ENCODE peak calls at places on chromosomes 16 and 17, in six cellular contexts. E is IMR-90, L is sigmoid colon, M is lower leg skin, A is H54, J is A549. P is an unnamed sample.

GRCh38 chr17:6443692-6444572 is at the start of gene PIMREG:
- DNase-seq in M (peak), L (peak), J (peak), A (peak), E (peak), P (peak)

GRCh38 chr17:74862919-74863318 is 3.2 kb upstream of the GRIN2C start:
- DNase-seq in A (no peak), J (no peak), E (no peak), M (no peak), L (no peak), P (no peak)

GRCh38 chr16:78441298-78441697 is 341.8 kb downstream of the WWOX start:
- DNase-seq in M (no peak), L (no peak), E (no peak), J (no peak), A (no peak), P (no peak)

GRCh38 chr17:82497483-82498405 is 21.8 kb upstream of the FOXK2 start:
- DNase-seq in J (no peak), L (peak), A (no peak), M (peak), E (peak), P (no peak)

GRCh38 chr16:11049396-11050059 is 105.2 kb downstream of the CLEC16A start:
- DNase-seq in L (peak), M (peak), E (no peak), A (peak), J (peak), P (no peak)

GRCh38 chr17:44637066-44637465 is 19.2 kb upstream of the MEIOC start:
- DNase-seq in L (no peak), M (no peak), A (no peak), J (no peak), E (no peak), P (no peak)

GRCh38 chr17:81518113-81518784 is 5.7 kb upstream of the ACTG1 start:
- DNase-seq in J (no peak), M (no peak), A (no peak), E (no peak), L (no peak), P (no peak)

GRCh38 chr17:80720624-80721577 is 176.3 kb downstream of the RPTOR start:
- DNase-seq in E (peak), J (peak), L (no peak), M (no peak), A (peak), P (no peak)

GRCh38 chr16:16127469-16128116 is 95.7 kb downstream of the ABCC6 start:
- DNase-seq in M (peak), E (peak), L (peak), A (peak), J (peak), P (no peak)

GRCh38 chr17:82536220-82537201 is 17.0 kb downstream of the FOXK2 start:
- DNase-seq in J (no peak), E (peak), A (no peak), M (no peak), L (peak), P (no peak)

GRCh38 chr16:68247932-68248331 is 2.8 kb downstream of the PLA2G15 start:
- DNase-seq in L (no peak), E (no peak), A (no peak), M (no peak), J (no peak), P (no peak)

GRCh38 chr17:42953669-42954068 is 10.6 kb downstream of the AARSD1 start:
- DNase-seq in J (no peak), M (no peak), A (no peak), L (no peak), E (no peak), P (no peak)

GRCh38 chr16:84047626-84048025 is 5.0 kb upstream of the SLC38A8 start:
- DNase-seq in L (peak), M (no peak), A (no peak), E (no peak), J (no peak), P (no peak)

GRCh38 chr16:8716592-8716991 is 42.2 kb downstream of the ABAT start:
- DNase-seq in M (no peak), A (no peak), L (no peak), J (no peak), E (peak), P (no peak)

GRCh38 chr17:1715803-1716075 is 5.6 kb upstream of the TLCD2 start:
- DNase-seq in M (no peak), L (no peak), E (no peak), A (no peak), J (no peak), P (no peak)

GRCh38 chr17:9512323-9513168 is 63.1 kb downstream of the STX8 start:
- DNase-seq in E (peak), A (no peak), J (no peak), L (no peak), M (no peak), P (no peak)

GRCh38 chr16:50685456-50686058 is 4.4 kb upstream of the SNX20 start:
- DNase-seq in M (no peak), E (no peak), L (no peak), A (no peak), J (no peak), P (no peak)

GRCh38 chr16:3646348-3646920 is 8.1 kb upstream of the DNASE1 start:
- DNase-seq in E (peak), A (no peak), L (peak), J (peak), M (peak), P (no peak)

GRCh38 chr17:79914813-79915740 is 75.8 kb upstream of the CBX4 start:
- DNase-seq in E (no peak), L (no peak), A (no peak), J (no peak), M (no peak), P (no peak)

DNA sequence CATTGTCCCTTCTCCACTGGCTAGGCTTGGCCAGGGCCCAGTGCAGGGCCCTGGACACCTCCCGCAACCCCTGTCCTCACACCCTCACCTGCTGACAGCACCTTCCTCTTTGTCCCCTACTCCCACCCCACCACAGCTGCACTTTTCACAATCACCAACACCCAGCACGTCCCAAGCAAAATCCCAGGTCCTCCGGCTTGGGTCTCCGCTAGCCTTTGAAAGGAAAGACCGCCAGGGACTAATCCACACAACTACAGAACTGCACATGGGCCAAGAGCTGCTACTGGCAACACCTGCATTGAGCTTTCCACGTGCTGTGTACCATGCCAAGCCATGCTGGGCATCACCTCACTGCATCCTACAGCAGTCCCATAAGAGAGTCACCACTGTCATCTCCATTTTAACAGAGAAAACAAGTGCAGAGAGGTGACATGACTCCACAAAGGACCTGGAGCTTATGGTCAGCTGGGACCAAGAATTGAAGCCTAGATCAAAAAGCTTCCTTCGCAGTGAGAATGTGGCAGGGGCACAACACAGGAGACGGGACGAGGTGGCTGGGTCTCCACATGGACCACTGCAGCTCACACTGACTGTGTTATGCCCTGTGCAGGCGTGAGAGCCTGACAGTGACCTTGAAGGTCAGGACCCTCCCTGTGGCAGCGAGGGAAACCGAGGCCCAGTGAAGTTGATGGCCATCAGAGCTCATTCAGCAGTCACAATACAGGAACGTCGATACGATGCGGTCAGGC is 22.5 kb downstream of the FBXO31 start:
- DNase-seq in J (no peak), L (no peak), M (no peak), E (no peak), A (no peak), P (no peak)
- TF ChIP-seq POLR2A in J (no peak), L (no peak), M (no peak), E (no peak), A (no peak), P (no peak)

GRCh38 chr16:67182288-67182687 is 1.5 kb downstream of the MATCAP1 start:
- DNase-seq in L (no peak), E (peak), M (no peak), A (no peak), J (no peak), P (no peak)

GRCh38 chr16:67185003-67185865 is 1.5 kb upstream of the MATCAP1 start:
- DNase-seq in A (peak), L (peak), J (peak), E (peak), M (peak), P (peak)

GRCh38 chr16:67184453-67185002 is 765 bp upstream of the MATCAP1 start:
- DNase-seq in J (no peak), A (no peak), L (no peak), M (no peak), E (no peak), P (no peak)

GRCh38 chr16:67183284-67183626 is 508 bp downstream of the MATCAP1 start:
- DNase-seq in A (no peak), M (no peak), E (no peak), L (no peak), J (no peak), P (no peak)

GRCh38 chr16:67183627-67184452 is at the start of gene MATCAP1:
- DNase-seq in M (peak), J (peak), E (peak), L (peak), A (peak), P (peak)
- TF ChIP-seq POLR2A in M (no peak), J (peak), E (peak), L (peak), A (peak), P (peak)

GRCh38 chr16:1960665-1961630 is 1.6 kb downstream of the NDUFB10 start:
- DNase-seq in A (no peak), E (peak), M (no peak), L (no peak), J (no peak), P (no peak)
- TF ChIP-seq POLR2A in A (peak), E (peak), M (no peak), L (no peak), J (peak), P (no peak)

DNA sequence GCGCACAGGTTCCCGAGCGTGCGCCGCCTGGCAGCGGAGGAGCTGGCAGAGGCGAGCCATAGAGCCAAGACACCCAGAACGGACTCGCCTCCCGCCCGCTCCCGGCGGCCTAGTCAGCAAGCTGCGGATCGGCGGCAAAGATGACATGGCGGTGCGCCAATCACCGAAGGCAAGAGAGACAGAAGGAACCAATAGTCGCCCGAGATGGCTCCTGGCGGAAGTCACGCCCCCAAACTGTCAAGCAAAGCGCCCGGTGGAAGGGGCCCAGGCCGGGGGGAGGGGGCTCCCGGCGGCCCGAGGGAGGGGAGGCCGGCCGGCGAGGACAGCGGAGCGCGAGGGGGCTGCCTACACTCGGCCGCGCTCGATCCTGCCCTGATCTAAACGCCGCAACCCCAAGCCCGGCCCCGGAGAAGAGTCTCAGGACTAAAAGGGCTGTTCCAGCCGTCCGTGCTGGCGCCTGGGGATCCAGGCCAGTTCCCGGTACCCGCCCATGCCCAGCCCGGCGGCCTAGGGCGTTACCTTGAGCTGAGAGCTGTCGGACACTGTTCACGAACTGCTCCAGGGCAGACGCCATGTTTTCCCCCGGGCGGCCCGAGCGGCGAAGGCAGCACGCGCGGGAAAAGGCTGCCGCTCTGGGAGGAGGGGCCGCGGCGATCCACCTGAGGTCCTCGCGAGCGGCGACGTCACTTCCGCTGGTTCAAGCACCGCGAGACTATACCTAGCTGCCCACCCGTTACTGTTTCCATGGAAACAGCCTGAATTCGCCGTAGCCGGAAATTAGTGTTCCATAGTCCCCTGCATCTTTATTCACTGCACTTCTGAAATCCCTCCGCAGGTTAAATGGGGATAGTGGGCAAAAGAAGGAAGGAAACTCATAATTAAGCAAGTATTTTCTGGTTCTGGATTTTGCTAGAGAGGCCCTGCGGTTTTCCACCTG is at the start of gene COPS3:
- DNase-seq in A (peak), J (peak), L (peak), E (peak), M (peak), P (peak)
- TF ChIP-seq POLR2A in A (peak), J (peak), L (peak), E (peak), M (no peak), P (no peak)

DNA sequence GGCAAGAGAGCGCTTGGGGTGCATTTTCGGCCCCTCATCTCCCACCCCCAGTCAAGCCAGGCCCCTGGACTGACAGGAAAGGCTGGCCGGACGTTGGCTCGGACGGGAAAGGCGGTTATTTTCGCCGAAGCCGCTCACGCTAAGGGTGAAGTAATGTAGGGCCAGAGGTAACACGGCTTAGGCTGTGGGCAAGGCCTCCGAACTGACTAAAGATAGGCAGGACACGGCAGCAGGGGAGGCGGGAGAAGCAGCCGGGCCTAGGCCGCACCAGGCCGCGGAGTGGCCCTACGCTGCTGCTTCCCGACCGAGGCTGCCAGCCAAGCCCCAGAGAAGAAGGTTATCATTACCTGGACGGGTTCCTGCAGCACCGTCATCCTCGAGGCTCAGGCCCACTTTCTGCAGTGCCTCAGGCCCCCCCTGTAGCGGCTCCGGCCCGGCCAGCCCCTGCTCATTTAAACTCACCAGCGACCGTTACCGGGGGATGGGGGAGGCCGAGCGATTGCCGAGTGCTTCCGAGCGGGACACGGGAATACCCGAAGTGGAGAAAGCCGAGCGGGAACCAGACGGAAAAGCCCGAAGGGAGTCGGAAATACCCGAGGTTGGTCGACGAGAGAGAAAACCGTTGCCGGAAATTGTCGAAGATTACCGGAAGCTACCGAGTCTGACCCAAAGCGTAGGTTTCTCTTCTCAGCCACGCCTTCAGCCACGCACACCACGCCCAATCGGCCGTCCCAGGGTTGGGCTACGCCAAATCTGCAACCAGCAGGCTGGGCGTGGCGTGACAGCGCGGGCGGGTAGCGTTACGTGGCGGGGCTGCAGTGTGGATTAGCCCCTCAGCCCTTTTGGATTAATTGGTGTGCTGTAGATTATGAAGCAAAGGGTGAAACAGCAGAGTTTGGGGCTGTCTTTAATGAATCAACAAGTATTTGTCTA is at the start of gene CDC27:
- DNase-seq in A (peak), M (peak), J (peak), L (peak), E (peak), P (peak)
- TF ChIP-seq POLR2A in A (peak), M (no peak), J (peak), L (peak), E (peak), P (no peak)

GRCh38 chr17:39732586-39732985 is 2.3 kb upstream of the MIEN1 start:
- DNase-seq in M (no peak), E (no peak), J (no peak), A (no peak), L (no peak), P (no peak)

GRCh38 chr17:39729280-39729851 is 966 bp downstream of the MIEN1 start:
- DNase-seq in J (no peak), L (no peak), M (no peak), A (no peak), E (peak), P (no peak)

GRCh38 chr17:39727556-39727955 is 2.8 kb downstream of the MIEN1 start:
- DNase-seq in J (no peak), A (no peak), M (no peak), E (no peak), L (no peak), P (no peak)

GRCh38 chr17:39726617-39727016 is 3.7 kb downstream of the MIEN1 start:
- DNase-seq in A (no peak), E (no peak), M (no peak), J (no peak), L (no peak), P (no peak)

DNA sequence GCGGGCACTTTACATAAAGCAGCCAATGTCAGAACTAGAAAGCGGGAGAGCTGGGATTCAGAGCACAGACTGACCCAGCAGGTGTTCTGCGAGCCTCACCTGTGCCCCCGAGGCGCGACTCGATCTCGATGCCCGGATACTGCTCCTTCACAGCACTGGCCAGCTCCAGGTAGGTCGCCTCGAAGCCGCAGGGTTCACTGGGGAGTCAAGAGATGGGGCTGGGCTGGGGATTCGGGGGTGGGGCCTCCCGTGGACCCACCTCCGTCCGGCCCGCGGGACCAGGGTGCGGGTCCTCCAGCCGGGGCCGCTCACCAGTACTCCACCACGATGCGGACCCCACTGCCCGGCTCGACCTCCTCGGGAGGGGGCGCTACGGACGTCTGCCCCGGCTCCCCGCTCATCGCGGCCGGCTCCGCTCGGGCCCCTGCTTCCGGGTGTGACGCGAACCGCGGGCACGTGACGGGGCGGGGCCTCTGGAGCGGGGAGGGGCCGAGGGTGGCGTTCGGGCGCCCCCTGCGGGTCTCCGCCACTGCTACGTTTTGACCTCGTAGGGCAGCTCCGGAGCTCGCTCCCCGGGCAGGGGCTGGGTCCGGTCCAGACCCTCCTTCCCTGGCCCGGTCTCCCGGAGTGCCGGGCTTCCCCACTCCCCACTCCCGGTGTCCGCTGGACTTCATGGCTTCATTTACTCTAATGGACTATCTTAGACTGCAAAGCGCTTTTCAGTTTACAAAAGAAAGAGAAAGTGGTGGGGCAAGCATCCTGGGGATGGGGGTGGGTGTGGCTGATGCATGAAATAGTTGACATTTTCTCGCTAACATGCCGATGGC is at the start of gene MIEN1:
- DNase-seq in L (peak), J (peak), E (peak), A (peak), M (peak), P (peak)
- TF ChIP-seq POLR2A in L (peak), J (peak), E (peak), A (peak), M (no peak), P (no peak)

GRCh38 chr16:69748694-69749345 is 5.9 kb downstream of the NOB1 start:
- DNase-seq in M (no peak), L (no peak), J (no peak), E (no peak), A (no peak), P (no peak)
- TF ChIP-seq POLR2A in M (no peak), L (no peak), J (no peak), E (no peak), A (no peak), P (no peak)